ENCODE peak calls at places on chromosomes 6 and 20, in seven cellular contexts. One of them, this sample, is unnamed.

GRCh38 chr6:25138024-25138696 is 141.0 kb upstream of the CARMIL1 start:
- DNase-seq in hypothalamus: no peak
- DNase-seq in stimulated activated CD8-positive, alpha-beta memory T cell treated with anti-CD3 and anti-CD28 coated beads, Interleukin-7, amount 100 ng/mL, for 1 hour: peak
- DNase-seq in head of caudate nucleus: peak
- DNase-seq in ascending aorta: no peak
- DNase-seq in kidney: peak
- DNase-seq in cerebellum: no peak
- DNase-seq in this sample: peak

GRCh38 chr6:99432877-99433276 is 7.8 kb upstream of the PNISR start:
- DNase-seq in hypothalamus: no peak
- DNase-seq in stimulated activated CD8-positive, alpha-beta memory T cell treated with anti-CD3 and anti-CD28 coated beads, Interleukin-7, amount 100 ng/mL, for 1 hour: no peak
- DNase-seq in head of caudate nucleus: no peak
- DNase-seq in ascending aorta: no peak
- DNase-seq in kidney: no peak
- DNase-seq in cerebellum: no peak
- DNase-seq in this sample: no peak

GRCh38 chr20:56778765-56779195 is 149.7 kb downstream of the TFAP2C start:
- DNase-seq in hypothalamus: no peak
- DNase-seq in stimulated activated CD8-positive, alpha-beta memory T cell treated with anti-CD3 and anti-CD28 coated beads, Interleukin-7, amount 100 ng/mL, for 1 hour: no peak
- DNase-seq in head of caudate nucleus: no peak
- DNase-seq in ascending aorta: no peak
- DNase-seq in kidney: no peak
- DNase-seq in cerebellum: no peak
- DNase-seq in this sample: peak

GRCh38 chr6:107666084-107666981 is 157.8 kb downstream of the SCML4 start:
- DNase-seq in hypothalamus: no peak
- DNase-seq in stimulated activated CD8-positive, alpha-beta memory T cell treated with anti-CD3 and anti-CD28 coated beads, Interleukin-7, amount 100 ng/mL, for 1 hour: no peak
- DNase-seq in head of caudate nucleus: no peak
- DNase-seq in ascending aorta: no peak
- DNase-seq in kidney: no peak
- DNase-seq in cerebellum: no peak
- DNase-seq in this sample: no peak

GRCh38 chr6:40373267-40373666 is 213.9 kb downstream of the LRFN2 start:
- DNase-seq in hypothalamus: no peak
- DNase-seq in stimulated activated CD8-positive, alpha-beta memory T cell treated with anti-CD3 and anti-CD28 coated beads, Interleukin-7, amount 100 ng/mL, for 1 hour: no peak
- DNase-seq in head of caudate nucleus: no peak
- DNase-seq in ascending aorta: no peak
- DNase-seq in kidney: no peak
- DNase-seq in cerebellum: no peak
- DNase-seq in this sample: no peak

GRCh38 chr6:105178110-105178509 is 1.7 kb downstream of the POPDC3 start:
- DNase-seq in hypothalamus: no peak
- DNase-seq in stimulated activated CD8-positive, alpha-beta memory T cell treated with anti-CD3 and anti-CD28 coated beads, Interleukin-7, amount 100 ng/mL, for 1 hour: no peak
- DNase-seq in head of caudate nucleus: no peak
- DNase-seq in ascending aorta: no peak
- DNase-seq in kidney: no peak
- DNase-seq in cerebellum: no peak
- DNase-seq in this sample: no peak

GRCh38 chr6:24981385-24981758 is 45.6 kb upstream of the RIPOR2 start:
- DNase-seq in hypothalamus: no peak
- DNase-seq in stimulated activated CD8-positive, alpha-beta memory T cell treated with anti-CD3 and anti-CD28 coated beads, Interleukin-7, amount 100 ng/mL, for 1 hour: no peak
- DNase-seq in head of caudate nucleus: no peak
- DNase-seq in ascending aorta: no peak
- DNase-seq in kidney: no peak
- DNase-seq in cerebellum: no peak
- DNase-seq in this sample: no peak

GRCh38 chr6:133428299-133428698 is 187.1 kb downstream of the EYA4 start:
- DNase-seq in hypothalamus: no peak
- DNase-seq in stimulated activated CD8-positive, alpha-beta memory T cell treated with anti-CD3 and anti-CD28 coated beads, Interleukin-7, amount 100 ng/mL, for 1 hour: no peak
- DNase-seq in head of caudate nucleus: no peak
- DNase-seq in ascending aorta: no peak
- DNase-seq in kidney: no peak
- DNase-seq in cerebellum: no peak
- DNase-seq in this sample: no peak

GRCh38 chr20:43857127-43857526 is 57.5 kb upstream of the TOX2 start:
- DNase-seq in hypothalamus: no peak
- DNase-seq in stimulated activated CD8-positive, alpha-beta memory T cell treated with anti-CD3 and anti-CD28 coated beads, Interleukin-7, amount 100 ng/mL, for 1 hour: no peak
- DNase-seq in head of caudate nucleus: no peak
- DNase-seq in ascending aorta: no peak
- DNase-seq in kidney: no peak
- DNase-seq in cerebellum: no peak
- DNase-seq in this sample: no peak

GRCh38 chr6:43733471-43734293 is 36.3 kb upstream of the VEGFA start:
- DNase-seq in hypothalamus: no peak
- DNase-seq in stimulated activated CD8-positive, alpha-beta memory T cell treated with anti-CD3 and anti-CD28 coated beads, Interleukin-7, amount 100 ng/mL, for 1 hour: no peak
- DNase-seq in head of caudate nucleus: no peak
- DNase-seq in ascending aorta: no peak
- DNase-seq in kidney: no peak
- DNase-seq in cerebellum: no peak
- DNase-seq in this sample: peak

This sample was measured in cardiac septum.